ENCODE peak calls at places on chromosome 19, in ten cellular contexts. R is stimulated activated CD4-positive, alpha-beta T cell treated with anti-CD3 and anti-CD28 coated beads, TNF-alpha, amount 100 ng/mL, for 1 hour; X is GM03348; S is activated CD4-positive, alpha-beta memory T cell treated with anti-CD3 and anti-CD28 coated beads for 36 hours; P is iris pigment epithelial cell; D is small intestine; L is tibial artery; Q is T follicular helper cell; G is right cardiac atrium; O is activated CD4-positive, CD25-positive, alpha-beta regulatory T cell treated with anti-CD3 and anti-CD28 coated beads, Interleukin-2, amount 50 U/mL, for 16 hours. Y is an unnamed sample.

GRCh38 chr19:45691516-45692186 is at the start of gene SNRPD2:
- DNase-seq in R (peak), X (peak), S (peak), P (peak), D (peak), L (peak), Q (peak), G (peak), O (peak), Y (peak)

GRCh38 chr19:7597689-7598088 is 2.0 kb downstream of the CAMSAP3 start:
- DNase-seq in R (no peak), X (no peak), S (no peak), P (no peak), D (no peak), L (no peak), Q (no peak), G (no peak), O (no peak), Y (no peak)

GRCh38 chr19:13834308-13834790 is 39.1 kb downstream of the ZSWIM4 start:
- DNase-seq in R (no peak), X (no peak), S (no peak), P (peak), D (no peak), L (no peak), Q (no peak), G (no peak), O (no peak), Y (no peak)

GRCh38 chr19:13995017-13995728 is 10.9 kb downstream of the RFX1 start:
- DNase-seq in R (no peak), X (peak), S (no peak), P (no peak), D (no peak), L (peak), Q (no peak), G (no peak), O (no peak), Y (peak)

GRCh38 chr19:38727868-38728660 is 16.2 kb downstream of the CAPN12 start:
- DNase-seq in R (no peak), X (no peak), S (no peak), P (peak), D (no peak), L (no peak), Q (no peak), G (peak), O (no peak), Y (peak)

GRCh38 chr19:56261145-56261544 is 11.4 kb upstream of the EDDM13 start:
- DNase-seq in R (no peak), X (no peak), S (no peak), P (no peak), D (no peak), L (no peak), Q (no peak), G (no peak), O (no peak), Y (no peak)

GRCh38 chr19:38173324-38174041 is 50.5 kb downstream of the DPF1 start:
- DNase-seq in R (no peak), X (peak), S (no peak), P (no peak), D (peak), L (no peak), Q (no peak), G (peak), O (no peak), Y (peak)

GRCh38 chr19:48760514-48761221 is 5.3 kb downstream of the FGF21 start:
- DNase-seq in R (no peak), X (no peak), S (no peak), P (no peak), D (no peak), L (no peak), Q (no peak), G (no peak), O (no peak), Y (no peak)

GRCh38 chr19:902093-902370 is 8.7 kb downstream of the RNU6-9 start:
- DNase-seq in R (no peak), X (no peak), S (no peak), P (no peak), D (no peak), L (no peak), Q (no peak), G (no peak), O (no peak), Y (no peak)

GRCh38 chr19:37218592-37218935 is 550 bp downstream of the ZNF383 start:
- DNase-seq in R (no peak), X (peak), S (peak), P (peak), D (no peak), L (no peak), Q (no peak), G (no peak), O (no peak), Y (no peak)

GRCh38 chr19:40239415-40240226 is 13.1 kb upstream of the CCNP start:
- DNase-seq in R (no peak), X (no peak), S (no peak), P (no peak), D (no peak), L (no peak), Q (no peak), G (no peak), O (no peak), Y (no peak)

GRCh38 chr19:43464089-43464775 is 1.2 kb downstream of the LYPD3 start:
- DNase-seq in R (no peak), X (peak), S (no peak), P (no peak), D (no peak), L (peak), Q (no peak), G (peak), O (no peak), Y (peak)

GRCh38 chr19:21586341-21587116 is 81.1 kb downstream of the ZNF429 start:
- DNase-seq in R (no peak), X (peak), S (peak), P (no peak), D (no peak), L (no peak), Q (no peak), G (peak), O (no peak), Y (peak)

GRCh38 chr19:56026769-56027168 is 40.2 kb downstream of the NLRP5 start:
- DNase-seq in R (no peak), X (no peak), S (no peak), P (no peak), D (no peak), L (no peak), Q (no peak), G (no peak), O (no peak), Y (no peak)

GRCh38 chr19:35741216-35741541 is 1.1 kb downstream of the IGFLR1 start:
- DNase-seq in R (no peak), X (no peak), S (no peak), P (no peak), D (no peak), L (no peak), Q (no peak), G (no peak), O (no peak), Y (no peak)

GRCh38 chr19:17001603-17002183 is 24.9 kb downstream of the CPAMD8 start:
- DNase-seq in R (peak), X (no peak), S (peak), P (no peak), D (peak), L (no peak), Q (peak), G (no peak), O (peak), Y (no peak)

GRCh38 chr19:9306443-9306842 is 3.2 kb downstream of the ZNF699 start:
- DNase-seq in R (no peak), X (peak), S (no peak), P (peak), D (no peak), L (no peak), Q (no peak), G (no peak), O (no peak), Y (no peak)

GRCh38 chr19:46181386-46181774 is 33.3 kb downstream of the IGFL2 start:
- DNase-seq in R (no peak), X (no peak), S (peak), P (peak), D (no peak), L (no peak), Q (no peak), G (no peak), O (no peak), Y (no peak)

GRCh38 chr19:18205180-18205915 is 1.5 kb upstream of the RAB3A start:
- DNase-seq in R (no peak), X (peak), S (peak), P (peak), D (peak), L (peak), Q (peak), G (peak), O (peak), Y (peak)

GRCh38 chr19:32406161-32407003 is 812 bp downstream of the DPY19L3 start:
- DNase-seq in R (no peak), X (peak), S (no peak), P (peak), D (no peak), L (no peak), Q (no peak), G (no peak), O (no peak), Y (no peak)

GRCh38 chr19:37505958-37506386 is 767 bp upstream of the ZNF793 start:
- DNase-seq in R (no peak), X (no peak), S (no peak), P (no peak), D (no peak), L (no peak), Q (no peak), G (peak), O (no peak), Y (no peak)

GRCh38 chr19:56971230-56971629 is 130.7 kb upstream of the PEG3 start:
- DNase-seq in R (no peak), X (no peak), S (no peak), P (no peak), D (no peak), L (no peak), Q (no peak), G (no peak), O (no peak), Y (no peak)

GRCh38 chr19:982567-983170 is 1.5 kb upstream of the WDR18 start:
- DNase-seq in R (peak), X (peak), S (peak), P (peak), D (peak), L (peak), Q (peak), G (peak), O (peak), Y (peak)

GRCh38 chr19:9323919-9324583 is at the start of gene ZNF559:
- DNase-seq in R (peak), X (peak), S (peak), P (peak), D (peak), L (peak), Q (peak), G (peak), O (peak), Y (peak)

GRCh38 chr19:2952953-2953481 is 8.2 kb upstream of the ZNF77 start:
- DNase-seq in R (no peak), X (peak), S (no peak), P (no peak), D (peak), L (no peak), Q (no peak), G (no peak), O (no peak), Y (no peak)

GRCh38 chr19:44557933-44558332 is 28.5 kb upstream of the CEACAM20 start:
- DNase-seq in R (no peak), X (no peak), S (no peak), P (no peak), D (peak), L (no peak), Q (no peak), G (no peak), O (no peak), Y (no peak)

GRCh38 chr19:54256250-54257115 is 590 bp downstream of the LILRB5 start:
- DNase-seq in R (no peak), X (no peak), S (no peak), P (no peak), D (no peak), L (no peak), Q (no peak), G (no peak), O (no peak), Y (no peak)

GRCh38 chr19:9914001-9914314 is 22.4 kb downstream of the OLFM2 start:
- DNase-seq in R (no peak), X (no peak), S (no peak), P (no peak), D (no peak), L (no peak), Q (no peak), G (no peak), O (no peak), Y (no peak)

GRCh38 chr19:10167459-10167858 is 27.3 kb downstream of the DNMT1 start:
- DNase-seq in R (no peak), X (no peak), S (no peak), P (no peak), D (no peak), L (no peak), Q (no peak), G (no peak), O (no peak), Y (no peak)

GRCh38 chr19:3358919-3359849 is 7.2 kb upstream of the NFIC start:
- DNase-seq in R (peak), X (peak), S (peak), P (peak), D (peak), L (peak), Q (peak), G (peak), O (peak), Y (peak)

GRCh38 chr19:48553676-48554384 is 1.9 kb downstream of the SULT2B1 start:
- DNase-seq in R (no peak), X (peak), S (no peak), P (peak), D (peak), L (peak), Q (no peak), G (no peak), O (no peak), Y (no peak)

GRCh38 chr19:5585461-5586299 is 17.9 kb upstream of the TINCR start:
- DNase-seq in R (no peak), X (no peak), S (peak), P (peak), D (no peak), L (no peak), Q (no peak), G (peak), O (no peak), Y (no peak)

Y was measured in left ventricle myocardium inferior.